ENCODE peak calls at places on chromosomes 1 and 21, in five cellular contexts. J is astrocyte; B is smooth muscle cell of the brain vasculature; V is iPS-NIHi11; O is CD8-positive, alpha-beta T cell. H is an unnamed sample.

GRCh38 chr1:224528900-224529299 is 87.2 kb upstream of the CNIH3 start:
- DNase-seq in J (peak), B (no peak), V (no peak), O (no peak), H (peak)

GRCh38 chr1:216422821-216423529 is at the start of gene USH2A:
- DNase-seq in J (no peak), B (no peak), V (peak), O (no peak), H (no peak)

GRCh38 chr1:30715216-30715615 is 8.2 kb downstream of the MATN1 start:
- DNase-seq in J (no peak), B (no peak), V (no peak), O (peak), H (no peak)

GRCh38 chr21:27213328-27213727 is 246.4 kb upstream of the ADAMTS5 start:
- DNase-seq in J (no peak), B (no peak), V (peak), O (no peak), H (peak)

GRCh38 chr21:17577701-17578100 is 35.0 kb downstream of the BTG3 start:
- DNase-seq in J (no peak), B (no peak), V (no peak), O (no peak), H (no peak)

GRCh38 chr1:56548566-56548965 is 30.8 kb downstream of the PLPP3 start:
- DNase-seq in J (no peak), B (no peak), V (no peak), O (no peak), H (peak)

GRCh38 chr1:147379889-147380288 is 137.4 kb downstream of the CHD1L start:
- DNase-seq in J (no peak), B (no peak), V (no peak), O (no peak), H (no peak)

GRCh38 chr1:66540434-66541032 is 6.6 kb downstream of the SGIP1 start:
- DNase-seq in J (peak), B (no peak), V (no peak), O (no peak), H (peak)

GRCh38 chr1:93651695-93652094 is 29.9 kb downstream of the BCAR3 start:
- DNase-seq in J (no peak), B (no peak), V (no peak), O (no peak), H (no peak)

GRCh38 chr1:113140588-113141446 is 67.8 kb downstream of the LRIG2 start:
- DNase-seq in J (peak), B (no peak), V (peak), O (peak), H (peak)

GRCh38 chr21:25838809-25839208 is 104.0 kb downstream of the GABPA start:
- DNase-seq in J (peak), B (no peak), V (no peak), O (no peak), H (peak)

GRCh38 chr21:43667191-43667904 is 8.0 kb downstream of the RRP1B start:
- DNase-seq in J (peak), B (no peak), V (no peak), O (no peak), H (no peak)

GRCh38 chr1:54409156-54410142 is 3.3 kb upstream of the SSBP3 start:
- DNase-seq in J (no peak), B (no peak), V (no peak), O (no peak), H (no peak)

GRCh38 chr1:192954705-192955265 is 104.4 kb downstream of the UCHL5 start:
- DNase-seq in J (no peak), B (no peak), V (no peak), O (no peak), H (no peak)

GRCh38 chr21:44397431-44398031 is 44.1 kb downstream of the TRPM2 start:
- DNase-seq in J (no peak), B (no peak), V (no peak), O (no peak), H (no peak)

GRCh38 chr1:25515033-25515432 is 28.4 kb upstream of the LDLRAP1 start:
- DNase-seq in J (no peak), B (no peak), V (no peak), O (no peak), H (no peak)

GRCh38 chr1:21530368-21531016 is 21.3 kb downstream of the ALPL start:
- DNase-seq in J (no peak), B (no peak), V (no peak), O (no peak), H (no peak)

GRCh38 chr1:184843732-184844495 is 89.3 kb upstream of the EDEM3 start:
- DNase-seq in J (no peak), B (no peak), V (no peak), O (peak), H (no peak)

GRCh38 chr1:175267716-175268416 is 75.3 kb upstream of the KIAA0040 start:
- DNase-seq in J (no peak), B (no peak), V (no peak), O (no peak), H (no peak)

GRCh38 chr1:52634111-52634510 is 1.1 kb downstream of the SHISAL2A start:
- DNase-seq in J (no peak), B (no peak), V (no peak), O (peak), H (no peak)

GRCh38 chr1:198623920-198624647 is 14.8 kb upstream of the PTPRC start:
- DNase-seq in J (peak), B (peak), V (no peak), O (no peak), H (peak)

GRCh38 chr1:25544819-25545218 is 1.4 kb downstream of the LDLRAP1 start:
- DNase-seq in J (no peak), B (no peak), V (peak), O (no peak), H (no peak)

GRCh38 chr1:66271904-66272254 is 262.1 kb upstream of the SGIP1 start:
- DNase-seq in J (peak), B (no peak), V (no peak), O (no peak), H (peak)

GRCh38 chr1:115466433-115466832 is 128.4 kb upstream of the NGF start:
- DNase-seq in J (no peak), B (no peak), V (peak), O (no peak), H (no peak)

GRCh38 chr1:16064536-16065196 is 8.8 kb downstream of the FAM131C start:
- DNase-seq in J (no peak), B (no peak), V (no peak), O (no peak), H (no peak)

GRCh38 chr1:116374340-116375164 is 1.5 kb downstream of the ATP1A1 start:
- DNase-seq in J (no peak), B (no peak), V (no peak), O (peak), H (no peak)

GRCh38 chr1:32684167-32684811 is 18.3 kb downstream of the SYNC start:
- DNase-seq in J (peak), B (no peak), V (no peak), O (no peak), H (no peak)